ENCODE peak calls at places on chromosomes 4 and X, in five cellular contexts. U is fibroblast of mammary gland; C is LHCN-M2; Q is AG04449; P is stimulated activated naive B cell treated with anti-CD40 and anti-IgM and Interleukin-4, amounts not matched to agents 10 μg/mL and 1 μg/mL and 100 μg/mL, for 72 hours. Z is an unnamed sample.
A peak's percentile ranks its signal among the peaks of the same experiment; 100 is the strongest.

GRCh38 chr4:106409901-106410889 is 41.6 kb upstream of the GIMD1 start:
- DNase-seq in C (no peak), U (no peak), P (no peak), Q (no peak), Z (no peak)

GRCh38 chrX:48511561-48511960 is 2.8 kb downstream of the PORCN start:
- DNase-seq in Q (no peak), C (no peak), P (no peak), U (no peak), Z (peak; percentile 54)

GRCh38 chr4:102623622-102624021 is 122.5 kb downstream of the NFKB1 start:
- DNase-seq in Q (no peak), C (peak; percentile 65), U (peak; percentile 61), P (no peak), Z (no peak)

GRCh38 chr4:81366786-81367185 is 104.9 kb downstream of the RASGEF1B start:
- DNase-seq in C (no peak), Q (no peak), U (peak; percentile 35), P (no peak), Z (peak; percentile 68)

GRCh38 chr4:144787365-144788263 is 141.7 kb downstream of the HHIP start:
- DNase-seq in P (no peak), C (peak; percentile 44), U (peak; percentile 58), Q (no peak), Z (peak; percentile 54)

GRCh38 chr4:158859661-158860060 is 90.8 kb downstream of the FNIP2 start:
- DNase-seq in Q (no peak), U (peak; percentile 23), P (no peak), C (no peak), Z (no peak)

GRCh38 chr4:55086561-55086960 is 38.8 kb downstream of the KDR start:
- DNase-seq in P (no peak), U (no peak), Q (no peak), C (no peak), Z (no peak)

GRCh38 chrX:12792711-12793110 is 1.5 kb downstream of the PRPS2 start:
- DNase-seq in C (no peak), P (no peak), Q (no peak), U (no peak), Z (no peak)

GRCh38 chr4:141636771-141637460 is 533 bp downstream of the IL15 start:
- DNase-seq in P (peak; percentile 33), Q (no peak), U (peak; percentile 40), C (peak; percentile 63), Z (peak; percentile 48)

GRCh38 chr4:150127757-150128156 is 49.5 kb downstream of the DCLK2 start:
- DNase-seq in P (no peak), C (peak; percentile 28), Q (no peak), U (peak; percentile 63), Z (peak; percentile 52)

GRCh38 chr4:26380740-26381139 is 59.9 kb downstream of the RBPJ start:
- DNase-seq in P (no peak), C (no peak), Q (no peak), U (no peak), Z (no peak)

GRCh38 chr4:78155616-78156105 is 98.5 kb downstream of the FRAS1 start:
- DNase-seq in P (no peak), U (peak; percentile 57), Q (no peak), C (peak; percentile 76), Z (no peak)

GRCh38 chr4:86825511-86825910 is 23.7 kb downstream of the SLC10A6 start:
- DNase-seq in U (no peak), Q (no peak), P (no peak), C (no peak), Z (no peak)

GRCh38 chr4:56671860-56672259 is 9.2 kb downstream of the HOPX start:
- DNase-seq in C (no peak), U (peak; percentile 76), P (no peak), Q (no peak), Z (peak; percentile 69)

GRCh38 chrX:73825569-73825968 is 262.6 kb downstream of the CHIC1 start:
- DNase-seq in P (no peak), C (no peak), Q (no peak), U (no peak), Z (no peak)

GRCh38 chrX:71085900-71086299 is 9.8 kb upstream of the FOXO4 start:
- DNase-seq in Q (no peak), C (no peak), U (no peak), P (no peak), Z (no peak)

GRCh38 chrX:111445485-111445884 is 33.5 kb upstream of the DCX start:
- DNase-seq in C (peak; percentile 5), P (no peak), U (peak; percentile 62), Q (no peak), Z (peak; percentile 12)

GRCh38 chr4:161841759-161842158 is 322.0 kb downstream of the FSTL5 start:
- DNase-seq in Q (no peak), P (no peak), U (no peak), C (no peak), Z (no peak)

GRCh38 chrX:85922821-85923220 is 124.5 kb downstream of the CHM start:
- DNase-seq in C (peak; percentile 74), P (no peak), Q (no peak), U (peak; percentile 95), Z (peak; percentile 83)

GRCh38 chrX:153055827-153056748 is at the start of gene PNMA3:
- DNase-seq in Q (no peak), P (no peak), U (no peak), C (no peak), Z (peak; percentile 16)